ENCODE peak calls at places on chromosome 2, in eight cellular contexts. X is activated T-helper 1 cell treated with anti-CD3 and anti-CD28 coated beads, Interleukin-2, amount 50 U/mL, for 16 hours; N is stimulated activated CD4-positive, alpha-beta T cell treated with anti-CD3 and anti-CD28 coated beads, TNF-alpha, amount 100 ng/mL, for 24 hours; Y is BJ; W is NCI-H510A treated with DMSO at 0.1 percent for 48 hours; H is midbrain; D is NCI-H1930; E is KBM-7. S is an unnamed sample.

GRCh38 chr2:101751875-101752619 is 54.5 kb downstream of the MAP4K4 start:
- DNase-seq in Y (no peak), X (no peak), D (no peak), N (no peak), H (peak), W (no peak), E (no peak), S (no peak)

GRCh38 chr2:109324859-109325258 is 195.9 kb downstream of the SH3RF3 start:
- DNase-seq in H (no peak), D (no peak), E (no peak), Y (peak), W (no peak), X (no peak), N (no peak), S (peak)

GRCh38 chr2:34012728-34013302 is 413.7 kb upstream of the FAM98A start:
- DNase-seq in D (peak), H (peak), Y (no peak), E (peak), N (peak), X (no peak), W (no peak), S (no peak)

GRCh38 chr2:6919912-6920905 is 3.0 kb downstream of the RNF144A start:
- DNase-seq in H (peak), X (no peak), N (no peak), D (no peak), Y (no peak), W (no peak), E (peak), S (no peak)

GRCh38 chr2:149972039-149972438 is 384.5 kb upstream of the MMADHC start:
- DNase-seq in H (no peak), D (no peak), X (no peak), W (no peak), N (no peak), E (no peak), Y (no peak), S (no peak)

GRCh38 chr2:54471221-54471711 is 15.1 kb downstream of the SPTBN1 start:
- DNase-seq in N (no peak), X (no peak), Y (peak), W (peak), D (no peak), H (no peak), E (no peak), S (no peak)

GRCh38 chr2:238238311-238238765 is 1.5 kb downstream of the HES6 start:
- DNase-seq in W (no peak), H (no peak), D (no peak), X (no peak), N (no peak), Y (no peak), E (no peak), S (no peak)

GRCh38 chr2:44926957-44927356 is 14.5 kb upstream of the SIX3 start:
- DNase-seq in N (no peak), X (no peak), Y (no peak), H (no peak), E (no peak), W (no peak), D (no peak), S (no peak)

GRCh38 chr2:232418466-232419244 is 12.0 kb downstream of the ALPG start:
- DNase-seq in W (peak), E (peak), H (no peak), D (no peak), Y (no peak), N (no peak), X (no peak), S (no peak)

GRCh38 chr2:157331696-157332095 is 6.1 kb upstream of the ERMN start:
- DNase-seq in H (no peak), Y (no peak), N (no peak), W (no peak), D (no peak), E (no peak), X (no peak), S (no peak)

GRCh38 chr2:42314892-42315468 is 46.0 kb downstream of the COX7A2L start:
- DNase-seq in W (no peak), H (no peak), Y (peak), X (no peak), E (peak), D (no peak), N (no peak), S (peak)

GRCh38 chr2:100396483-100396882 is 21.0 kb downstream of the CHST10 start:
- DNase-seq in E (no peak), W (no peak), X (no peak), H (no peak), N (no peak), Y (no peak), D (no peak), S (no peak)

GRCh38 chr2:173218331-173219056 is 136.2 kb upstream of the CDCA7 start:
- DNase-seq in E (peak), H (no peak), W (no peak), N (no peak), D (no peak), Y (no peak), X (no peak), S (no peak)

GRCh38 chr2:111030271-111030891 is 90.3 kb upstream of the BCL2L11 start:
- DNase-seq in X (no peak), E (no peak), W (no peak), N (no peak), Y (no peak), H (no peak), D (no peak), S (no peak)

S was measured in AG09309.